ENCODE peak calls at places on chromosomes 7 and 10, in seven cellular contexts. A is GM23338; Z is brain microvascular endothelial cell; D is IMR-90; Y is CD4-positive, CD25-positive, alpha-beta regulatory T cell; X is left lung; Q is psoas muscle. W is an unnamed sample. For H3K36me3, the result is how much of the 10 kb centered on the place peaks cover.

GRCh38 chr10:82814635-82815034 is 939.6 kb downstream of the NRG3 start:
- DNase-seq in A (no peak), Z (no peak), D (no peak), Y (no peak), X (no peak), Q (no peak), W (peak)

GRCh38 chr10:17049195-17049594 is 80.4 kb downstream of the CUBN start:
- DNase-seq in A (no peak), Z (no peak), D (no peak), Y (no peak), X (no peak), Q (no peak), W (no peak)

GRCh38 chr10:86878973-86879781 is 78.2 kb downstream of the MMRN2 start:
- DNase-seq in A (no peak), Z (no peak), D (no peak), Y (no peak), X (no peak), Q (no peak), W (no peak)

GRCh38 chr10:110153396-110153795 is 54.0 kb upstream of the MXI1 start:
- DNase-seq in A (no peak), Z (no peak), D (no peak), Y (no peak), X (no peak), Q (no peak), W (no peak)

GRCh38 chr10:35390441-35390840 is 54.1 kb downstream of the CCNY start:
- DNase-seq in A (no peak), Z (no peak), D (no peak), Y (no peak), X (no peak), Q (no peak), W (no peak)

GRCh38 chr10:6928531-6929080 is 348.5 kb upstream of the PRKCQ start:
- DNase-seq in A (peak), Z (no peak), D (no peak), Y (no peak), X (no peak), Q (no peak), W (no peak)

GRCh38 chr10:127392351-127393235 is 156.5 kb upstream of the NPS start:
- DNase-seq in A (no peak), Z (no peak), D (no peak), Y (no peak), X (no peak), Q (no peak), W (no peak)

GRCh38 chr10:80453715-80454525 is at the start of gene TSPAN14:
- DNase-seq in A (peak), Z (peak), D (peak), Y (peak), X (peak), Q (peak), W (peak)

GRCh38 chr7:2651847-2652735 is 20.3 kb downstream of the TTYH3 start:
- DNase-seq in A (no peak), Z (no peak), D (no peak), Y (no peak), X (peak), Q (no peak), W (no peak)
- H3K36me3 ChIP-seq in A (under half), Z (half or more), D (half or more), Y (under half), X (under half), Q (under half), W (under half)

DNA sequence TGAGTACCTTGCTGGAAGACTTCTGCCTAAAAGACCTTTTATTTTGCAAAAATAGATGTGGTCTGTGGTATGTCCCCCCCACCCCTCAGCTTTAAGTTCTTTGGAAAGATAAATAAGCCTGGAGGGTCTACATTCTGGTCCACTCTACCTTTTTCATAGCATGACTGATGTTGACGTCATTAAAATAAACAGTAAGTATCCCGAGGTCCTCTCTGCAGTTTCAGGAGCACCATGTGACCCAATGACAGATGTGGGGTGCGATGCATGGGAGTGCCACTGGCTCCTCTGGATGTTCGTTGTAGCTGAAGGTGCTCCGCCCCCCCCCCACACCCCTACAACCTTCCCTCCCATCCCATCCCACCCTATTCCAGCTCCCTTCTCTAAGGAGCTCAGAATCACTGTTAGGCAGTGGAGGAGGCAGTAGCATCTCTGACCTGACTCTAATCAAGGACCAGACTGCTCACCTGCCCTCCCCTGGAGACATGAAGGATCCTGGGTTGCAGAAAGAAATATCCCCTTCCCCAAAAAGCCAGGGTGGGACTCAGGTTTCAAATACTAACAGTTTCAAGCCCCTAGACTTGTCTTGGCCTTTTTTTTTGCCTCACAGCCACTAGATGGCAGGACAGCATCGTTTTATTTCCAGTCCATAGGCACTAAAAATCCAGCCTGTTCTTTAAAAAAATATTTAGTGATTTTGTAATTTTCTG is 25.1 kb downstream of the CASP7 start:
- DNase-seq in A (peak), Z (peak), D (peak), Y (no peak), X (no peak), Q (no peak), W (peak)
- H3K36me3 ChIP-seq in A (under half), Z (under half), D (under half), Y (under half), X (under half), Q (under half), W (half or more)

DNA sequence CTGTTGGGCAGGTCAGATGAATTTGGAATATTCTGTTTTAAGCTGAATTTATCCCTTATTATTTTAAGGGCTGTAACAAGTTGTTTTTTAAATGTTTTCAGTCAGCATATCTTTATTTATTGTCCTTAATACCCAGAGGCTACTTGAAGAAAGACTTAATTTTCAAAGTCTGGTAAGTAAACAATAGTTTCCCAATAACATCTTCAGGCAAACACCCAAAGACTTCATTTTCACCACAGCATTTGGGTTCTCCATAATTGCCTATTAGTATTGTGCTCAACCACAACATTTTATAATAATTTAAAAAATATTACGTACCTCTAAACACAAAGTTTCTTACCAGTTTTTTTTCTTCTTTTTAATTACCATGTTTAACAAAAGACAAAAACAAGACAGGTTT is 60.0 kb upstream of the MKLN1 start:
- DNase-seq in A (no peak), Z (no peak), D (no peak), Y (no peak), X (no peak), Q (no peak), W (no peak)
- H3K36me3 ChIP-seq in A (under half), Z (under half), D (under half), Y (under half), X (under half), Q (under half), W (under half)

GRCh38 chr10:810351-810846 is 120.9 kb upstream of the DIP2C start:
- DNase-seq in A (peak), Z (no peak), D (peak), Y (no peak), X (peak), Q (no peak), W (peak)

GRCh38 chr10:809671-810350 is 120.3 kb upstream of the DIP2C start:
- DNase-seq in A (no peak), Z (no peak), D (no peak), Y (no peak), X (peak), Q (no peak), W (no peak)

GRCh38 chr10:812787-813186 is 118.7 kb downstream of the LARP4B start:
- DNase-seq in A (no peak), Z (no peak), D (no peak), Y (no peak), X (peak), Q (no peak), W (no peak)

GRCh38 chr10:811781-812180 is 119.7 kb downstream of the LARP4B start:
- DNase-seq in A (no peak), Z (no peak), D (no peak), Y (no peak), X (no peak), Q (no peak), W (no peak)

GRCh38 chr10:811379-811778 is 120.1 kb downstream of the LARP4B start:
- DNase-seq in A (no peak), Z (no peak), D (no peak), Y (no peak), X (no peak), Q (no peak), W (no peak)
- H3K36me3 ChIP-seq in A (under half), Z (half or more), D (half or more), Y (half or more), X (under half), Q (under half), W (half or more)

GRCh38 chr7:55164527-55164926 is 145.7 kb downstream of the EGFR start:
- DNase-seq in A (no peak), Z (no peak), D (no peak), Y (no peak), X (no peak), Q (no peak), W (no peak)
- H3K36me3 ChIP-seq in A (under half), Z (half or more), D (half or more), Y (under half), X (under half), Q (under half), W (half or more)

DNA sequence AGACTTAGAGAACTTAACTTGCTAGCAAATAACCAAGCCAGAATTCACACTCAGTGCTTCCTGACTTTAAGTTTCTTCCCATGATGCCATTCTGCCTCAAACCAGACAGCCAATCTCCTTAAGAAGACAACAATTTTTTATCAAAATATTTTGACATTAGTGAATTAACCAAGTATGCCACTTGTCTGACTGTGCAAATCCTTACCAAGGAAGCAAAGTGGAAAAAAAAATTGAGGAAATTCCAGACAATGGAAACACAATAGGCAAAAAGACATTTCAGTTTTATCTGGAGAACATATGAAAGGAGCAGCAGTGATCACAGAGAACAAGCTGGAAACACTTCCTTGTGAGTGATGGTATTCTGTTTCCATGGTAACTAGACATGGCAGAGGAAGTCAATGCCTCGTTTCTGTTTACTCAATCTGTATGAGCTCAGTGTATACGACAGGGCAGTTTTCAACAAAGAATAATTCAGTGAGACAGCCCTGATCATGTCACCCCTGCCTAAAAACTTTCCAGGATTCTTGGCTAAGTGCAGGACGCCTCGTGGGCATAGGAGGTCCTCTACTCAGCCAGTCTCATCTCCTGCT is 114.2 kb downstream of the DYNC1I1 start:
- DNase-seq in A (peak), Z (peak), D (peak), Y (no peak), X (no peak), Q (no peak), W (no peak)
- H3K36me3 ChIP-seq in A (under half), Z (under half), D (under half), Y (under half), X (under half), Q (under half), W (under half)

DNA sequence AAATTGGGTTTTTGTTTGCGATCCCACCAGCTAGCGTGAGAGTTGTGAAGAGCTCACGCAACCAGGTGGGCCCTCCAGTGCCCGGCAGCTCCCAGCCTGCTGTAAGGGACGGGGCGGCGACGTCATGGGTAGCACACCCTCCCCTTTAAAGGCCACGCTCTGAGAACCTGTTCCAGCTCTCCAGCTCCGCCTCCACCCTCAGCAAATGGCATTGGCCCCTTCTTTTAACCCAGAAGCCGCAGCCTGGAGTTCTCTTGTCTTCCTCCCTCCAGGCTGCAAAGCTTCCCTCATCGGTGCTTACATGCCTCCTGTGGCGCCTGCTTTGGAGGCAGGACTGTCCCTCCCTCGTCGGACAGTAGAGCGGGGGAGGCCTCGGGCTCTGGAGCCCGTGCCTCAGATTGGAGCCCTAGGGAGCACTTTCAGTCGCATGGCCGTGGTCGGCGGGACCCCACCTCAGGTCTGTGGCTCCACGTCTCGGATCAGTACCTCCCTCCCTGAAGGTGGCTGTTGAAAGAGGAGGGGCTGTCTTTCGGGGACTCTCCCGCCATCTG is 32.9 kb downstream of the WIPI2 start:
- DNase-seq in A (no peak), Z (no peak), D (no peak), Y (no peak), X (peak), Q (no peak), W (no peak)
- H3K36me3 ChIP-seq in A (under half), Z (half or more), D (half or more), Y (half or more), X (under half), Q (under half), W (half or more)